ENCODE peak calls at places on chromosomes 5 and 9, in seven cellular contexts. I is mesenchymal stem cell, D is neural progenitor cell, V is neuronal stem cell, Q is fibroblast of lung, X is HCT116, B is DND-41. F is an unnamed sample.
A peak's percentile ranks its signal among the peaks of the same experiment; 100 is the strongest.

GRCh38 chr5:36164461-36164860 is 12.6 kb downstream of the SKP2 start:
- DNase-seq in X (no peak), D (no peak), Q (no peak), I (no peak), V (no peak), B (no peak), F (no peak)

GRCh38 chr5:21452429-21452828 is 1400.7 kb downstream of the CDH12 start:
- DNase-seq in X (no peak), I (no peak), V (no peak), B (no peak), Q (peak; percentile 2), D (no peak), F (no peak)

GRCh38 chr9:91085499-91086291 is 276.0 kb downstream of the AUH start:
- DNase-seq in D (no peak), I (no peak), V (no peak), B (no peak), X (no peak), Q (no peak), F (no peak)

GRCh38 chr5:1727571-1727970 is 72.1 kb downstream of the MRPL36 start:
- DNase-seq in X (no peak), V (no peak), D (peak; percentile 1), I (no peak), B (no peak), Q (no peak), F (no peak)

GRCh38 chr9:3578786-3579185 is 53.0 kb upstream of the RFX3 start:
- DNase-seq in B (no peak), V (no peak), X (no peak), I (peak; percentile 55), Q (peak; percentile 45), D (no peak), F (peak; percentile 57)

GRCh38 chr5:56607551-56607950 is 207.8 kb upstream of the MAP3K1 start:
- DNase-seq in Q (no peak), D (no peak), I (peak; percentile 38), V (no peak), B (no peak), X (no peak), F (no peak)

GRCh38 chr5:179409806-179410205 is 64.5 kb upstream of the ADAMTS2 start:
- DNase-seq in V (no peak), X (no peak), I (no peak), B (no peak), Q (no peak), D (no peak), F (no peak)

GRCh38 chr5:76737131-76737556 is 21.2 kb downstream of the F2R start:
- DNase-seq in I (peak; percentile 23), Q (no peak), D (no peak), B (no peak), X (no peak), V (no peak), F (no peak)

GRCh38 chr5:163399923-163400322 is 37.5 kb upstream of the CCNG1 start:
- DNase-seq in V (no peak), Q (no peak), I (no peak), B (no peak), X (no peak), D (no peak), F (no peak)

GRCh38 chr5:163395794-163396193 is 41.6 kb upstream of the CCNG1 start:
- DNase-seq in V (no peak), X (no peak), I (no peak), D (no peak), Q (no peak), B (no peak), F (no peak)

GRCh38 chr5:163396941-163397340 is 40.5 kb upstream of the CCNG1 start:
- DNase-seq in X (no peak), B (no peak), I (no peak), V (no peak), D (no peak), Q (no peak), F (no peak)

GRCh38 chr5:163401271-163401670 is 36.1 kb upstream of the CCNG1 start:
- DNase-seq in Q (no peak), I (no peak), B (no peak), V (no peak), D (no peak), X (no peak), F (peak; percentile 28)

DNA sequence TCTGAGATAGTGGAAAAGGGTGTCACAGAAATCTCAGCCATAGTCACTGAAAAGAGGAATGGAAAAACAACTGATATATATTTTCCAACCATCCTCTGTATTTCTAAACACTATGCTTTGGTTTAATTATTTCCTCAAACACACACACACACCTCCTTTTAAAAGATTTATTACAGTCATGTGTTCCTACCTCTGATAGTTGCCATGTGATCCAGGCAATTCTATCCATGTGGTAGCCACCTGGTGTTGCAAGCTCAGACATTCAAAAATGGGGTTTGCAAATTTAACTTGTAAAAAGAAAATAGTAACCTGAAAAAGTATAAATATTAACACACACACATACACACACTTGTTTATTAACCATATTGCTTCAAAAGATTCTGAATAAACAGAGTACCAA is 40.0 kb upstream of the CCNG1 start:
- DNase-seq in X (no peak), B (no peak), D (no peak), Q (no peak), I (no peak), V (no peak), F (no peak)
- H3K4me1 ChIP-seq in X (peaks cover 5% of the 10 kb centered on the region), B (no peaks in the 10 kb centered on the region), D (no peaks in the 10 kb centered on the region), Q (no peaks in the 10 kb centered on the region), I (no peaks in the 10 kb centered on the region), V (no peaks in the 10 kb centered on the region), F (no peaks in the 10 kb centered on the region)

GRCh38 chr9:1042466-1042865 is 7.7 kb upstream of the DMRT2 start:
- DNase-seq in I (no peak), D (no peak), X (no peak), Q (no peak), B (no peak), V (peak; percentile 76), F (no peak)
- H2AFZ ChIP-seq in I (no peak overlapping the region), D (no peak overlapping the region), X (no peak overlapping the region), Q (no peak overlapping the region), B (no peak overlapping the region), V (peak overlapping the region; percentile 95), F (no peak overlapping the region)

DNA sequence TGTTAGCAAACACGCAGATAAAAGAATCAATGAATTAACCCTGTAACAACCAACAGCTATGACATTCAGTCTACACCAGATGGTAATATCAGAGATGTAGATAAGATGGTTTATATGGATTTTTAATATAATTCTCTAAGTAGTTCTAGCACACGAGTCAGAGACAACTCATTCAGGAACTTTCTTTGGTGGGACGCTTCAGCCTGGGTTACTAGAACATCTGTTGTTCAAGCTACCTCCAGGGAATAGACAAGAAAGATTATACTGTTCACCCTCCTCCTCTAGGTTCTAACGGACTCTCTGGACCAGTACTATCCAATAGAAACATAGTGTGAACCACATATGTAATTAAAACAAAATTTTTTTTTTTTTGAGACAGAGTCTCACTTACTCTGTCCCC is 73.8 kb downstream of the RAPGEF1 start:
- DNase-seq in I (no peak), B (no peak), Q (peak; percentile 63), X (no peak), V (no peak), D (no peak), F (no peak)
- H3K4me1 ChIP-seq in I (peaks cover 23% of the 10 kb centered on the region), B (peaks cover 23% of the 10 kb centered on the region), Q (peaks cover 21% of the 10 kb centered on the region), X (peaks cover 28% of the 10 kb centered on the region), V (peaks cover 9% of the 10 kb centered on the region), D (peaks cover 18% of the 10 kb centered on the region), F (peaks cover 33% of the 10 kb centered on the region)

GRCh38 chr9:87280421-87280820 is 217.2 kb upstream of the DAPK1 start:
- DNase-seq in I (peak; percentile 95), V (no peak), Q (peak; percentile 56), D (no peak), B (no peak), X (no peak), F (no peak)
- H2AFZ ChIP-seq in I (no peak overlapping the region), V (no peak overlapping the region), Q (no peak overlapping the region), D (no peak overlapping the region), B (no peak overlapping the region), X (no peak overlapping the region), F (no peak overlapping the region)

GRCh38 chr9:126502417-126503332 is 111.1 kb upstream of the LMX1B start:
- DNase-seq in I (no peak), Q (no peak), B (no peak), X (no peak), V (no peak), D (peak; percentile 49), F (no peak)

GRCh38 chr9:126503333-126504085 is 110.2 kb upstream of the LMX1B start:
- DNase-seq in B (no peak), V (no peak), I (peak; percentile 62), X (no peak), Q (no peak), D (no peak), F (no peak)

GRCh38 chr9:126504977-126505455 is 108.7 kb upstream of the LMX1B start:
- DNase-seq in X (no peak), D (no peak), V (no peak), B (no peak), I (no peak), Q (no peak), F (no peak)

GRCh38 chr9:126505697-126506346 is 107.9 kb upstream of the LMX1B start:
- DNase-seq in I (no peak), Q (no peak), B (no peak), V (no peak), X (no peak), D (no peak), F (no peak)

GRCh38 chr9:126504086-126504976 is 109.4 kb upstream of the LMX1B start:
- DNase-seq in X (no peak), I (no peak), D (no peak), V (no peak), Q (no peak), B (no peak), F (no peak)
- H3K4me1 ChIP-seq in X (peaks cover 12% of the 10 kb centered on the region), I (peaks cover 30% of the 10 kb centered on the region), D (no peaks in the 10 kb centered on the region), V (peaks cover 15% of the 10 kb centered on the region), Q (no peaks in the 10 kb centered on the region), B (no peaks in the 10 kb centered on the region), F (no peaks in the 10 kb centered on the region)

GRCh38 chr5:174720612-174721521 is 3.5 kb upstream of the MSX2 start:
- DNase-seq in D (peak; percentile 94), B (no peak), Q (no peak), I (no peak), V (no peak), X (no peak), F (no peak)

GRCh38 chr5:174717826-174718455 is 6.4 kb upstream of the MSX2 start:
- DNase-seq in V (no peak), X (no peak), B (no peak), D (no peak), I (no peak), Q (no peak), F (peak; percentile 68)

GRCh38 chr5:174720066-174720611 is 4.2 kb upstream of the MSX2 start:
- DNase-seq in D (peak; percentile 47), X (no peak), V (no peak), I (no peak), Q (no peak), B (no peak), F (no peak)

GRCh38 chr5:174721522-174722432 is 2.6 kb upstream of the MSX2 start:
- DNase-seq in B (no peak), X (no peak), Q (no peak), V (no peak), D (no peak), I (no peak), F (no peak)

DNA sequence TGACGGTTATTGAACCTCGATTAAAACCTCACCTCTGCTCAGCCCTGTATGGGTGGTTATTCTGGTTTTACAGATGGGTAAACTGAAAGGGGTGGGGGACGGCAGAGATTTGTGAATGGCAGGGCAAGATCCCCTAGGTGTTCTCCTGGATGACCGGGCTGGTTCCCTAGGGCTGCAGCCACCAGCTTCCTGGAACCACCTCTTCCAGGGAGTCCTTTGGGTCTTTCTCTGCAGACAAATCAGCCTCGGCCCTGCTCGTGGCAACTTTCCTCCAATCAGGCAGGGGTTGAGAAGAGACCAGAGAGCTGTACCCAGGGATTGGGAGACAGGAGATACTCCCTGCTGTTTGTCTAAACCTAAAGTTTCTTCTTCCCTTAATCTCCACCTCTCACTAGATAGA is 5.2 kb upstream of the MSX2 start:
- DNase-seq in D (no peak), Q (no peak), V (no peak), X (no peak), B (no peak), I (no peak), F (no peak)
- H2AFZ ChIP-seq in D (no peak overlapping the region), Q (no peak overlapping the region), V (no peak overlapping the region), X (no peak overlapping the region), B (no peak overlapping the region), I (no peak overlapping the region), F (no peak overlapping the region)